ENCODE peak calls at places on chromosome 11, in five cellular contexts. Z is kidney, D is HFF-Myc, E is cardiac fibroblast, F is fibroblast of mammary gland. M is an unnamed sample.

GRCh38 chr11:34259087-34259486 is 98.7 kb downstream of the ABTB2 start:
- DNase-seq in D (no peak), E (no peak), Z (no peak), F (no peak), M (no peak)

GRCh38 chr11:44654057-44654456 is 72.7 kb upstream of the TSPAN18 start:
- DNase-seq in D (no peak), E (no peak), F (no peak), Z (no peak), M (no peak)

GRCh38 chr11:102244681-102245409 is 72.4 kb upstream of the BIRC3 start:
- DNase-seq in E (peak), Z (no peak), F (peak), D (no peak), M (peak)

GRCh38 chr11:126526471-126526870 is 171.0 kb downstream of the ST3GAL4 start:
- DNase-seq in D (no peak), F (no peak), E (no peak), Z (no peak), M (no peak)

GRCh38 chr11:66510990-66511339 is 530 bp downstream of the BBS1 start:
- DNase-seq in E (no peak), F (no peak), Z (no peak), D (no peak), M (no peak)

GRCh38 chr11:125091247-125091876 is 20.1 kb downstream of the TMEM218 start:
- DNase-seq in F (peak), Z (no peak), E (peak), D (no peak), M (peak)

GRCh38 chr11:121714356-121714755 is 261.6 kb upstream of the SORL1-AS1 start:
- DNase-seq in E (peak), F (peak), D (no peak), Z (no peak), M (no peak)

GRCh38 chr11:1829039-1829820 is 5.6 kb upstream of the SYT8 start:
- DNase-seq in F (no peak), D (no peak), Z (peak), E (peak), M (peak)

GRCh38 chr11:67680701-67681472 is 6.5 kb upstream of the ALDH3B2 start:
- DNase-seq in D (no peak), E (no peak), F (no peak), Z (no peak), M (no peak)

GRCh38 chr11:129281471-129282268 is 89.5 kb upstream of the ARHGAP32 start:
- DNase-seq in E (no peak), D (no peak), Z (no peak), F (no peak), M (no peak)

GRCh38 chr11:72569966-72570892 is 104.0 kb downstream of the PDE2A start:
- DNase-seq in D (peak), Z (no peak), F (peak), E (peak), M (peak)

GRCh38 chr11:72676874-72677341 is 2.7 kb upstream of the PDE2A start:
- DNase-seq in D (no peak), F (peak), E (peak), Z (peak), M (peak)

GRCh38 chr11:126968915-126969314 is 31.7 kb downstream of the KIRREL3 start:
- DNase-seq in E (no peak), F (no peak), Z (no peak), D (no peak), M (no peak)

GRCh38 chr11:6418958-6419611 is at the start of gene APBB1:
- DNase-seq in F (peak), Z (peak), E (peak), D (no peak), M (peak)

GRCh38 chr11:69718147-69718546 is 14.3 kb upstream of the FGF19 start:
- DNase-seq in E (peak), F (peak), D (no peak), Z (no peak), M (peak)

GRCh38 chr11:1705121-1706052 is 8.4 kb downstream of the KRTAP5-6 start:
- DNase-seq in E (no peak), Z (peak), D (no peak), F (no peak), M (peak)

GRCh38 chr11:8086001-8086479 is 5.0 kb downstream of the TUB start:
- DNase-seq in F (peak), E (no peak), Z (no peak), D (no peak), M (no peak)

GRCh38 chr11:16750417-16750816 is 12.0 kb downstream of the C11orf58 start:
- DNase-seq in D (no peak), F (no peak), E (no peak), Z (no peak), M (peak)

GRCh38 chr11:14189874-14190273 is 169.1 kb downstream of the RRAS2 start:
- DNase-seq in Z (no peak), D (no peak), E (peak), F (peak), M (no peak)

GRCh38 chr11:111429066-111429506 is 50.0 kb upstream of the POU2AF1 start:
- DNase-seq in E (peak), Z (no peak), D (no peak), F (peak), M (peak)

GRCh38 chr11:96655474-96655873 is 265.7 kb downstream of the JRKL start:
- DNase-seq in E (no peak), Z (no peak), F (no peak), D (no peak), M (no peak)

GRCh38 chr11:46369458-46370152 is 11.9 kb upstream of the MDK start:
- DNase-seq in F (peak), Z (peak), D (no peak), E (peak), M (peak)

GRCh38 chr11:45143494-45143893 is 2.9 kb upstream of the PRDM11 start:
- DNase-seq in Z (no peak), F (no peak), D (no peak), E (no peak), M (no peak)

GRCh38 chr11:128774593-128774992 is 80.7 kb downstream of the FLI1 start:
- DNase-seq in Z (no peak), D (no peak), E (no peak), F (no peak), M (no peak)

GRCh38 chr11:32643526-32643925 is 59.9 kb downstream of the EIF3M start:
- DNase-seq in D (no peak), Z (no peak), F (peak), E (peak), M (peak)

GRCh38 chr11:66700742-66701141 is 23.1 kb upstream of the RBM4B start:
- DNase-seq in F (no peak), E (no peak), Z (no peak), D (no peak), M (no peak)

GRCh38 chr11:108286956-108287355 is 64.1 kb downstream of the ATM start:
- DNase-seq in F (no peak), E (no peak), D (no peak), Z (no peak), M (no peak)

GRCh38 chr11:75778962-75779361 is 10.4 kb downstream of the DGAT2 start:
- DNase-seq in D (no peak), Z (peak), E (no peak), F (no peak), M (no peak)

GRCh38 chr11:44904261-44905080 is 46.2 kb downstream of the TP53I11 start:
- DNase-seq in Z (no peak), E (no peak), F (no peak), D (no peak), M (no peak)

GRCh38 chr11:87306260-87306861 is 268.6 kb downstream of the TMEM135 start:
- DNase-seq in F (no peak), Z (no peak), E (no peak), D (no peak), M (no peak)

GRCh38 chr11:118084247-118084646 is 2.5 kb downstream of the SMIM35 start:
- DNase-seq in F (peak), Z (no peak), E (peak), D (no peak), M (peak)

GRCh38 chr11:121741316-121741715 is 288.5 kb upstream of the SORL1-AS1 start:
- DNase-seq in E (no peak), D (no peak), F (peak), Z (no peak), M (no peak)

GRCh38 chr11:75583710-75584658 is 21.9 kb downstream of the SERPINH1 start:
- DNase-seq in D (no peak), E (peak), Z (peak), F (peak), M (no peak)

GRCh38 chr11:97989121-97989520 is 1031.6 kb upstream of the CNTN5 start:
- DNase-seq in F (no peak), E (no peak), Z (no peak), D (no peak), M (no peak)

GRCh38 chr11:123195182-123196059 is at the start of gene CLMP:
- DNase-seq in E (peak), D (no peak), F (peak), Z (peak), M (no peak)

GRCh38 chr11:66881927-66882452 is 25.1 kb downstream of the LRFN4 start:
- DNase-seq in F (no peak), E (no peak), Z (no peak), D (no peak), M (no peak)

GRCh38 chr11:75384438-75385080 is 14.8 kb upstream of the RPS3 start:
- DNase-seq in D (no peak), F (peak), E (peak), Z (peak), M (peak)

DNA sequence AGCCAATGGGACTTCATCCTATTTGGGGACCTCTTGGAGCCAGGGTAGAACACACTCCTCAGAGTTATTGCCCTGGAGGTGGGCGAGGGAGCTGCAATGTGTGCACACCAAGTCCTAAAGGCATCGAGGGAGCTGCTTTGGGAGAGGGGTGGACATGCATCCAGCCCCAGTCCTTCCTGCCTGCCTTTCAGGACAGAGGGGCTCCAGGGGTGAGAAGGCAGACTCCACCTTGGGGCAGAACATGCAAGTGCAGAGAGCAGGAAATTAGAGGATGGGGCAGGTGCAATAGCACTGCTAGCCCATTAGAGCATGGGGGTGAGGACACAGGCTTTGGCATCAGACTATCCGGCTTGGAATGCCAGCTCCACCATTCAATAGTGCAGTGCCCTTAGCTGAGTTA is 288.5 kb downstream of the OPCML start:
- DNase-seq in E (no peak), Z (no peak), D (no peak), F (no peak), M (no peak)
- TF ChIP-seq CTCF in E (no peak), Z (no peak), D (no peak), F (no peak), M (no peak)

GRCh38 chr11:2926611-2927492 is 2.4 kb downstream of the PHLDA2 start:
- DNase-seq in D (no peak), Z (peak), F (no peak), E (no peak), M (no peak)
- H3K4me3 ChIP-seq in D (peak), Z (no peak), F (peak), E (no peak), M (no peak)

DNA sequence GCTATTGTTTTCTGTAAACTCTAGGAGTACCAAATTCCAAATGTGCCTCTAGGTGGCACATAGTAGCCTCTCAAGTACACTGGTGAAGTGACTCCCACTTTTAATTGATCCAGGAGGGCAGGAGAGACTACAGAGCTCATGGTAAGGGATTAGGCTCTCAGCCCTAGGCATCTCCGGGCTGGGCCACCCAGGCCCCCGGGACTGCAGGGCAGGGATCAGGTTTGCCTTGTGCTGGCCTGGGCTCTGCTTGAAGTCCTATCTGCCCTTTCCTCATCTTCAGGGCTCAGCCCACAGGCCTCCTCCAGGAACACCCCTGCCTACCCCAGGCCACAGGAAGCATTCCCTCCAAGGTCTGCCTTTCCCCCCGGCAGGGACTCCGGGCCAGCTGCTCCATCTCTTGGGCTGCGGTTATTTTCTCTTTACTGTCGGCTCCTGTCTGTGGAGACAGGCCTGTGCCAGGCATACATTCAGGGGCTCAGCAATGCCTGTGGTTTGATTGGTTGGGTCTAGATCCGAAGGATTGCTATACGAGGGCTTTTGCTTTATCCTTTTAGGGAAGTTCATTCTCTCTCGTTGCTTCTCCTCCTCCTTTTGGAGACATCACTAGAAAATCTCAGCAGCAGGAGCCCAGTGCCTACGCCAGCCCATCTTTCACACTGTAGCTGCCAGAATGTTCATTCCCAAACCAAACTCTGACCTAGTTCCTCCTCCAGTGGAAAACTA is 32.8 kb downstream of the PARVA start:
- DNase-seq in D (no peak), E (peak), F (peak), Z (peak), M (peak)
- TF ChIP-seq CTCF in D (peak), E (peak), F (peak), Z (no peak), M (no peak)

DNA sequence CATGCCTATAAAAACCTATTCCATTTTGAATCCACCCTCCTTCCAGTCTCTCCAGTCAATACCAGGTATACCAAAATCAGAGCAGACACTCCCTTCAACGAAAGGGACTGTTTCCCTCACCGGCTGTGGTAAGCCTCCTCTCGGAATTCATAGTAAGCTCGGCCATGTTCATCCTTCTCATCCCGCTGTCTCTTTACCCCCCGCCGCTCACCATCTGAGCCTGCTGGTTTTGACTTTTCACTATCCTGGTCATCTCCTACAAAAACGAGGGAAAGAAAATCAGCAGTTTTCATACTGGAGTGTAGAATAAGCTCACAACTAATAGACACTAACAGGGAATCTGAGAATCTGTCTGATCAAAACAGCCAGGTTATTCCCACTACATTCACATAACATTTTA is 3.1 kb downstream of the HNRNPUL2 start:
- DNase-seq in F (no peak), Z (no peak), D (no peak), E (no peak), M (no peak)
- H3K4me3 ChIP-seq in F (peak), Z (peak), D (peak), E (peak), M (peak)